ENCODE peak calls at places on chromosomes 2 and 18, in four cellular contexts. M, X, W and C are unnamed samples.

GRCh38 chr18:28511421-28511821 is 334.5 kb upstream of the CDH2 start:
- DNase-seq in M (no peak), X (no peak), W (no peak), C (no peak)

GRCh38 chr2:206190689-206191088 is 31.0 kb downstream of the EEF1B2 start:
- DNase-seq in M (no peak), X (no peak), W (no peak), C (no peak)

GRCh38 chr2:182628901-182629300 is 87.2 kb upstream of the DNAJC10 start:
- DNase-seq in M (no peak), X (no peak), W (no peak), C (no peak)

GRCh38 chr2:238003234-238004032 is 36.6 kb downstream of the UBE2F start:
- DNase-seq in M (no peak), X (no peak), W (no peak), C (no peak)

GRCh38 chr2:88125924-88126771 is 1.7 kb downstream of the FABP1 start:
- DNase-seq in M (no peak), X (no peak), W (no peak), C (no peak)

GRCh38 chr2:29374823-29375222 is 259.6 kb downstream of the CLIP4 start:
- DNase-seq in M (no peak), X (no peak), W (no peak), C (no peak)

GRCh38 chr2:85711578-85712060 is 17.5 kb downstream of the GNLY start:
- DNase-seq in M (no peak), X (no peak), W (no peak), C (no peak)

GRCh38 chr2:156019341-156019740 is 313.2 kb downstream of the NR4A2 start:
- DNase-seq in M (no peak), X (no peak), W (no peak), C (no peak)

GRCh38 chr2:217709496-217710217 is 293.1 kb downstream of the TNS1 start:
- DNase-seq in M (no peak), X (no peak), W (no peak), C (no peak)

GRCh38 chr2:170850251-170850650 is 33.6 kb downstream of the GAD1 start:
- DNase-seq in M (no peak), X (no peak), W (no peak), C (no peak)

GRCh38 chr18:416928-417327 is 83.6 kb downstream of the COLEC12 start:
- DNase-seq in M (no peak), X (no peak), W (no peak), C (no peak)

GRCh38 chr2:70035344-70035844 is 51.9 kb upstream of the PCBP1 start:
- DNase-seq in M (no peak), X (no peak), W (no peak), C (no peak)

GRCh38 chr2:173077506-173078177 is 2.0 kb downstream of the MAP3K20 start:
- DNase-seq in M (no peak), X (no peak), W (no peak), C (no peak)

GRCh38 chr18:61825386-61825785 is 67.4 kb downstream of the RNF152 start:
- DNase-seq in M (no peak), X (no peak), W (no peak), C (no peak)

GRCh38 chr2:144162652-144163051 is 357.3 kb downstream of the ZEB2 start:
- DNase-seq in M (no peak), X (no peak), W (peak), C (no peak)

GRCh38 chr2:227150222-227150936 is 13.6 kb downstream of the COL4A4 start:
- DNase-seq in M (no peak), X (no peak), W (no peak), C (no peak)

GRCh38 chr2:11631462-11631861 is 38.5 kb downstream of the NTSR2 start:
- DNase-seq in M (no peak), X (no peak), W (no peak), C (no peak)

GRCh38 chr2:51981813-51982212 is 949.9 kb upstream of the NRXN1 start:
- DNase-seq in M (no peak), X (no peak), W (no peak), C (no peak)

GRCh38 chr2:67667054-67667908 is 270.1 kb downstream of the ETAA1 start:
- DNase-seq in M (no peak), X (no peak), W (no peak), C (no peak)

GRCh38 chr2:81658227-81658626 is 1353.7 kb upstream of the LRRTM1 start:
- DNase-seq in M (no peak), X (no peak), W (no peak), C (no peak)

GRCh38 chr2:66389651-66390131 is 45.2 kb upstream of the MEIS1 start:
- DNase-seq in M (peak), X (no peak), W (no peak), C (no peak)

GRCh38 chr2:112967023-112967422 is 10.8 kb upstream of the IL36G start:
- DNase-seq in M (no peak), X (no peak), W (no peak), C (no peak)

GRCh38 chr2:127196998-127197397 is 23.1 kb downstream of the CYP27C1 start:
- DNase-seq in M (no peak), X (no peak), W (peak), C (no peak)

GRCh38 chr2:130152816-130153595 is 8.1 kb upstream of the CCDC74B start:
- DNase-seq in M (no peak), X (peak), W (no peak), C (no peak)

GRCh38 chr2:44016282-44016681 is 20.5 kb upstream of the LRPPRC start:
- DNase-seq in M (no peak), X (peak), W (peak), C (no peak)

GRCh38 chr18:47244041-47244440 is 7.4 kb downstream of the SKOR2 start:
- DNase-seq in M (no peak), X (no peak), W (no peak), C (no peak)

GRCh38 chr18:47247833-47248609 is 3.4 kb downstream of the SKOR2 start:
- DNase-seq in M (no peak), X (no peak), W (no peak), C (no peak)

GRCh38 chr18:47248610-47249343 is 2.7 kb downstream of the SKOR2 start:
- DNase-seq in M (no peak), X (no peak), W (no peak), C (no peak)

GRCh38 chr18:47247036-47247832 is 4.2 kb downstream of the SKOR2 start:
- DNase-seq in M (no peak), X (no peak), W (no peak), C (no peak)

GRCh38 chr18:47246027-47246971 is 5.2 kb downstream of the SKOR2 start:
- DNase-seq in M (no peak), X (no peak), W (no peak), C (no peak)
- H3K4me3 ChIP-seq in M (no peak), X (no peak), W (no peak), C (no peak)

DNA sequence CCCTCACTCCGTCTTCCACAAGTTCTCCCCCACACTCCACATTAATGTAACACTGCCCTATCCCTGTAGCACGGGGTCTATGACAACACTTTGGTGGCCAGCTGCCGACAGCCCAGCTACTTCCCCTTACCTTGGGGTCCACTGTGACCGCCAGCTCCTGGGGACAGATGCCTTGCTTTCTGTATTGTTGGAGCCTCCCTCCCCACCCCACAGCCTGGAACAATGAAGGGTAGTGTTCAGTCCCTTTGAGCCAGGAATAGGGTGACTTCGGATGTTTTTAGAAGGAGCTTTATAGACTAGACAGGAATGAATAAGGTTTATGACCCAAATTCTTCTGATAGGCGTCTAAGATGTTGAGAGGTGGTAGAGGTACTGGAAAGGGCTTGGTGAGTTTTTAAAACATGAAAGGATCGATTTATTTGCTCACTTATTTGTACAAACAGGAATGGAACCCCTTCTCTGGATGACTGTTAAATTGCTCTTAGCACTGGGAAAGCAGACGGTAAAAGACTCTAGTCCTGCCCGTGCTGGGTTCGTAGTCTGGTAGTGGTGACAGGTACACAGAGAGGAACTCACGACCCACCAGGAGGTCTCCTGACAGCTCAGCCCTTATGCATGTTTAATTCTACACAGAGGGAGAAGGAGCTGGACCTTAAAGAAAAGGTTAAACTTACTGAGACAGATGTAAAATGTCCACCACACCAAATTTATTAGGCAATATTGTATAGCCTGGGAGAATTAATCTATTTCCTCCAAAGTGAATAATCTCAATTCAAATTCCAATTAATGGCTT is 90.9 kb downstream of the MYCN start:
- DNase-seq in M (no peak), X (no peak), W (no peak), C (no peak)
- H3K27ac ChIP-seq in M (no peak), X (no peak), W (no peak), C (peak)

GRCh38 chr2:75277111-75277510 is 77.8 kb upstream of the TACR1 start:
- DNase-seq in M (no peak), X (no peak), W (no peak), C (no peak)
- H3K4me3 ChIP-seq in M (no peak), X (no peak), W (no peak), C (no peak)

DNA sequence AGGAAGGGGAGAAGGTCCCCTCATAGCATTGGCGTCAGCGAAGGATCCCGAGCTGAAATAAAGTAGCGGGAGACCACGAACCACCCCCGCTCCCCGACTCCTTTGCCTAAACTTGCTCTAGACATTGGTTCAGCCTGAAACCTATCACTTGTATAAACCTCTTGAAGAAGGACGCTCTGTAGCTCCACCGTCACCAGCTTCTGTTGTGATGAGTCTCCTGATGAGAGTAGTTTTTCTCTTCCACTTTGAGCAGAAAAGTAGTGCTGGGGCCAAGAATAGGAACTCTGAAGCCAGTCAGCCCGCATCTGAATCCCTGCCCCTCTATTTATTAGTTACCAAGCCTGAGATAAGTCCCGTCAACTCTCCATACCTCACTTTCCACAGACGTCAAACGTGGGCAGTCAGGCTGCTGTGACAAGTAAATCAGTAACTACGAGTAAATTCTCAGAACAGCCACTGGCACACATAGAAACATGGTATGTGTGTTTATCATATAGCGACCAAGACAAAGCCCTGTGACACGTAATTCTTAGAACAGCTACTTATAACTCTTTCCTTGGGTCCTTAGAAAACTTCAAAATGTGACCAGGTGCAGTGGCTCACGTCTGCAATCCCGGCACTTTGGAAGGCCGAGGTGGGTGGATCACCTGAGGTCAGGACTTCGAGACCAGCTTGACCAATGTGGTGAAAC is 61.7 kb downstream of the CD226 start:
- DNase-seq in M (no peak), X (no peak), W (no peak), C (no peak)
- H3K27ac ChIP-seq in M (no peak), X (no peak), W (no peak), C (no peak)

GRCh38 chr2:95345066-95345414 is 47.9 kb downstream of the KCNIP3 start:
- DNase-seq in M (no peak), X (no peak), W (no peak), C (no peak)
- H3K4me3 ChIP-seq in M (peak), X (no peak), W (no peak), C (peak)

GRCh38 chr18:48944634-48945033 is 6.1 kb downstream of the SMAD7 start:
- DNase-seq in M (no peak), X (peak), W (no peak), C (no peak)

GRCh38 chr18:48947102-48947501 is 3.7 kb downstream of the SMAD7 start:
- DNase-seq in M (no peak), X (peak), W (no peak), C (no peak)

GRCh38 chr18:48945953-48946217 is 4.9 kb downstream of the SMAD7 start:
- DNase-seq in M (no peak), X (no peak), W (no peak), C (no peak)

GRCh38 chr18:48947583-48947982 is 3.2 kb downstream of the SMAD7 start:
- DNase-seq in M (no peak), X (peak), W (no peak), C (peak)

GRCh38 chr18:48946329-48946835 is 4.4 kb downstream of the SMAD7 start:
- DNase-seq in M (no peak), X (peak), W (no peak), C (no peak)
- H3K27ac ChIP-seq in M (peak), X (peak), W (no peak), C (peak)

DNA sequence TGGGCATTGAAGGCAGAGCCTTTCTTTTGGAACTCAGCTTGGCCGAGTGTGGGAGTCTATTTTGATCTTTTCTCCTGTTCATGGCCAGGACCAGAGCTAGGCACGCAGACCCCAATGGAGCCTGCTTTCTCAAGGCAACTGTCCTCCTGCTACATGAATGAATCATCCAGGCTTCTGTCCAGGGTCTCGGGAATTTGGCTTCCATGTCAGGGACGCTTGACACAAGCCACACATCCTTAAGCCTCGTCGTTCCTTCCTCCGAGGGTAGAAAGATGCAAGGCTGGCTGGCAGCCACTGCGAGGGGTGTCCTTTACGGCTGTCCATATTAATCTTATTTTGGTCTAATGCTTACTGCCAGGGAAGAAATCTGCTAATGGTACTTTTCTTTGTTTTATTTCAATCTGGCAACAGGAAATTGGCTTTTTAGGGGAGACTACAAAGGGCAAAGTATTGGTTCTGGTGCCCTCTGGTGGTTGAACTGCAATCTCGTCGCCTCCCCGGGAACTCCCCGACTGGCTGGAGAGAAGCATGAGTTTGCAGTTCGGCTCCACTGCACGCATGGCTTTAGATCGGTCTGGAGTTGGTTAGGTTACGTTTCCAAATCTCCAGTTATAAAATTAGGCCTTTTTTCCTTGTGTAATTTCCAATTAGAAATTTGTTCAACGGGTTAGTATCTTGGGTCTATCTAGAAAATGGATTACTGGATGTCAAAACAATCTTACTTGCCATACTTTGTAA is 135.2 kb downstream of the ALPK2 start:
- DNase-seq in M (peak), X (peak), W (peak), C (peak)
- H3K4me3 ChIP-seq in M (no peak), X (peak), W (no peak), C (peak)

GRCh38 chr2:30422437-30422805 is 24.6 kb upstream of the LCLAT1 start:
- DNase-seq in M (no peak), X (no peak), W (no peak), C (no peak)
- H3K27ac ChIP-seq in M (peak), X (peak), W (no peak), C (no peak)